ENCODE peak calls at places on chromosomes 7 and 10, in eight cellular contexts. I is right cardiac atrium, Z is HEK293T, Q is B cell, G is iPS-NIHi11, F is NCI-H460, W is activated T-cell treated with anti-CD3 and anti-CD28 coated beads for 1 hour, X is globus pallidus. E is an unnamed sample.

GRCh38 chr10:104253106-104253505 is 1.6 kb upstream of the GSTO1 start:
- DNase-seq in I (no peak), Z (no peak), Q (no peak), G (no peak), F (no peak), W (no peak), X (no peak), E (no peak)

GRCh38 chr7:502296-502695 is 17.4 kb downstream of the PDGFA start:
- DNase-seq in I (no peak), Z (no peak), Q (no peak), G (no peak), F (no peak), W (no peak), X (no peak), E (no peak)

GRCh38 chr10:48625013-48625412 is 20.1 kb upstream of the ARHGAP22 start:
- DNase-seq in I (no peak), Z (no peak), Q (no peak), G (no peak), F (no peak), W (no peak), X (no peak), E (no peak)

GRCh38 chr10:15238553-15239335 is 70.3 kb upstream of the NMT2 start:
- DNase-seq in I (no peak), Z (no peak), Q (no peak), G (no peak), F (no peak), W (no peak), X (no peak), E (no peak)

GRCh38 chr10:119090968-119091367 is 10.4 kb upstream of the EIF3A start:
- DNase-seq in I (no peak), Z (no peak), Q (no peak), G (no peak), F (peak; percentile 47), W (no peak), X (no peak), E (no peak)

GRCh38 chr10:72038458-72039001 is 49.8 kb downstream of the SPOCK2 start:
- DNase-seq in I (peak; percentile 52), Z (no peak), Q (no peak), G (peak; percentile 10), F (no peak), W (no peak), X (no peak), E (no peak)

GRCh38 chr10:95841711-95842498 is 65.9 kb upstream of the CC2D2B start:
- DNase-seq in I (no peak), Z (peak; percentile 54), Q (peak; percentile 78), G (peak; percentile 52), F (peak; percentile 65), W (no peak), X (peak; percentile 44), E (peak; percentile 68)

GRCh38 chr10:79052311-79053080 is 16.3 kb upstream of the ZMIZ1 start:
- DNase-seq in I (no peak), Z (peak; percentile 46), Q (no peak), G (peak; percentile 79), F (no peak), W (no peak), X (no peak), E (no peak)

GRCh38 chr7:143263266-143264195 is at the start of gene GSTK1:
- DNase-seq in I (peak; percentile 96), Z (peak; percentile 90), Q (peak; percentile 72), G (peak; percentile 91), F (peak; percentile 62), W (peak; percentile 63), X (peak; percentile 81), E (peak; percentile 86)

GRCh38 chr10:3470191-3470590 is 297.6 kb upstream of the PITRM1 start:
- DNase-seq in I (no peak), Z (no peak), Q (no peak), G (no peak), F (no peak), W (no peak), X (no peak), E (no peak)

GRCh38 chr10:103843854-103844567 is 11.4 kb downstream of the SH3PXD2A start:
- DNase-seq in I (peak; percentile 84), Z (no peak), Q (no peak), G (no peak), F (no peak), W (no peak), X (no peak), E (no peak)

GRCh38 chr10:92142512-92142911 is 148.4 kb downstream of the CPEB3 start:
- DNase-seq in I (no peak), Z (peak; percentile 27), Q (no peak), G (no peak), F (no peak), W (no peak), X (no peak), E (no peak)

GRCh38 chr10:7260912-7261700 is 149.7 kb downstream of the SFMBT2 start:
- DNase-seq in I (no peak), Z (no peak), Q (no peak), G (no peak), F (no peak), W (no peak), X (no peak), E (no peak)

GRCh38 chr10:119724630-119725549 is 960 bp upstream of the INPP5F start:
- DNase-seq in I (peak; percentile 44), Z (peak; percentile 36), Q (peak; percentile 43), G (peak; percentile 28), F (no peak), W (no peak), X (peak; percentile 37), E (peak; percentile 61)

GRCh38 chr7:347644-348479 is 57.9 kb downstream of the FOXL3 start:
- DNase-seq in I (peak; percentile 26), Z (no peak), Q (no peak), G (no peak), F (no peak), W (no peak), X (no peak), E (no peak)

GRCh38 chr10:129812398-129812797 is 151.7 kb downstream of the EBF3 start:
- DNase-seq in I (no peak), Z (no peak), Q (no peak), G (no peak), F (no peak), W (no peak), X (no peak), E (no peak)

GRCh38 chr10:113261130-113261529 is 291.7 kb upstream of the HABP2 start:
- DNase-seq in I (no peak), Z (no peak), Q (peak; percentile 7), G (no peak), F (no peak), W (no peak), X (no peak), E (no peak)

GRCh38 chr10:60093317-60093716 is 187.0 kb upstream of the CCDC6 start:
- DNase-seq in I (no peak), Z (no peak), Q (no peak), G (no peak), F (no peak), W (no peak), X (peak; percentile 14), E (no peak)

GRCh38 chr7:149226840-149227494 is 12.5 kb upstream of the ZNF212 start:
- DNase-seq in I (no peak), Z (no peak), Q (no peak), G (no peak), F (no peak), W (no peak), X (no peak), E (no peak)

GRCh38 chr7:70856889-70857511 is 274.9 kb upstream of the GALNT17 start:
- DNase-seq in I (peak; percentile 85), Z (peak; percentile 64), Q (peak; percentile 42), G (peak; percentile 74), F (peak; percentile 59), W (peak; percentile 30), X (peak; percentile 32), E (peak; percentile 62)

GRCh38 chr10:57624856-57625592 is 642.7 kb downstream of the IPMK start:
- DNase-seq in I (no peak), Z (no peak), Q (no peak), G (no peak), F (no peak), W (no peak), X (no peak), E (no peak)

GRCh38 chr7:103729026-103729425 is 260.4 kb downstream of the RELN start:
- DNase-seq in I (no peak), Z (no peak), Q (no peak), G (no peak), F (no peak), W (no peak), X (no peak), E (no peak)

GRCh38 chr7:143487566-143487965 is 9.9 kb downstream of the TAS2R41 start:
- DNase-seq in I (peak; percentile 85), Z (no peak), Q (no peak), G (no peak), F (no peak), W (no peak), X (no peak), E (no peak)

GRCh38 chr10:63261496-63261895 is 128.4 kb downstream of the NRBF2 start:
- DNase-seq in I (no peak), Z (no peak), Q (no peak), G (no peak), F (no peak), W (no peak), X (no peak), E (no peak)